ENCODE peak calls at places on chromosomes 1 and 21, in five cellular contexts. One of them, this sample, is unnamed.

GRCh38 chr1:92169161-92169560 is 48.6 kb upstream of the C1orf146 start:
- DNase-seq in amygdala: no peak
- DNase-seq in foreskin fibroblast: no peak
- DNase-seq in activated CD4-positive, alpha-beta T cell treated with anti-CD3 and anti-CD28 coated beads for 36 hours: no peak
- DNase-seq in IMR-90: no peak
- DNase-seq in this sample: no peak

GRCh38 chr1:201447911-201448871 is 20.8 kb downstream of the PHLDA3 start:
- DNase-seq in amygdala: peak
- DNase-seq in foreskin fibroblast: peak
- DNase-seq in activated CD4-positive, alpha-beta T cell treated with anti-CD3 and anti-CD28 coated beads for 36 hours: peak
- DNase-seq in IMR-90: peak
- DNase-seq in this sample: peak

GRCh38 chr21:31316488-31317169 is 27.4 kb downstream of the TIAM1 start:
- DNase-seq in amygdala: no peak
- DNase-seq in foreskin fibroblast: peak
- DNase-seq in activated CD4-positive, alpha-beta T cell treated with anti-CD3 and anti-CD28 coated beads for 36 hours: no peak
- DNase-seq in IMR-90: peak
- DNase-seq in this sample: no peak

GRCh38 chr21:42319851-42320602 is 4.8 kb upstream of the TFF3 start:
- DNase-seq in amygdala: no peak
- DNase-seq in foreskin fibroblast: no peak
- DNase-seq in activated CD4-positive, alpha-beta T cell treated with anti-CD3 and anti-CD28 coated beads for 36 hours: no peak
- DNase-seq in IMR-90: no peak
- DNase-seq in this sample: no peak

GRCh38 chr1:32742956-32743355 is 40.4 kb upstream of the SYNC start:
- DNase-seq in amygdala: no peak
- DNase-seq in foreskin fibroblast: no peak
- DNase-seq in activated CD4-positive, alpha-beta T cell treated with anti-CD3 and anti-CD28 coated beads for 36 hours: no peak
- DNase-seq in IMR-90: no peak
- DNase-seq in this sample: no peak

GRCh38 chr1:81446006-81446669 is 354.6 kb upstream of the ADGRL2 start:
- DNase-seq in amygdala: no peak
- DNase-seq in foreskin fibroblast: no peak
- DNase-seq in activated CD4-positive, alpha-beta T cell treated with anti-CD3 and anti-CD28 coated beads for 36 hours: no peak
- DNase-seq in IMR-90: no peak
- DNase-seq in this sample: no peak

GRCh38 chr1:10508511-10508951 is 33.8 kb downstream of the PEX14 start:
- DNase-seq in amygdala: no peak
- DNase-seq in foreskin fibroblast: no peak
- DNase-seq in activated CD4-positive, alpha-beta T cell treated with anti-CD3 and anti-CD28 coated beads for 36 hours: no peak
- DNase-seq in IMR-90: peak
- DNase-seq in this sample: peak

GRCh38 chr1:239386453-239387303 is at the start of gene CHRM3:
- DNase-seq in amygdala: peak
- DNase-seq in foreskin fibroblast: peak
- DNase-seq in activated CD4-positive, alpha-beta T cell treated with anti-CD3 and anti-CD28 coated beads for 36 hours: peak
- DNase-seq in IMR-90: no peak
- DNase-seq in this sample: no peak

GRCh38 chr1:5954964-5955363 is 37.3 kb downstream of the NPHP4 start:
- DNase-seq in amygdala: no peak
- DNase-seq in foreskin fibroblast: no peak
- DNase-seq in activated CD4-positive, alpha-beta T cell treated with anti-CD3 and anti-CD28 coated beads for 36 hours: no peak
- DNase-seq in IMR-90: no peak
- DNase-seq in this sample: no peak

GRCh38 chr1:225368036-225368552 is 59.7 kb downstream of the LBR start:
- DNase-seq in amygdala: no peak
- DNase-seq in foreskin fibroblast: no peak
- DNase-seq in activated CD4-positive, alpha-beta T cell treated with anti-CD3 and anti-CD28 coated beads for 36 hours: no peak
- DNase-seq in IMR-90: no peak
- DNase-seq in this sample: no peak

GRCh38 chr1:232393010-232393833 is 236.7 kb downstream of the SIPA1L2 start:
- DNase-seq in amygdala: no peak
- DNase-seq in foreskin fibroblast: no peak
- DNase-seq in activated CD4-positive, alpha-beta T cell treated with anti-CD3 and anti-CD28 coated beads for 36 hours: no peak
- DNase-seq in IMR-90: peak
- DNase-seq in this sample: no peak

GRCh38 chr1:243968413-243968812 is 82.7 kb upstream of the ZBTB18 start:
- DNase-seq in amygdala: no peak
- DNase-seq in foreskin fibroblast: peak
- DNase-seq in activated CD4-positive, alpha-beta T cell treated with anti-CD3 and anti-CD28 coated beads for 36 hours: no peak
- DNase-seq in IMR-90: peak
- DNase-seq in this sample: peak

GRCh38 chr1:6587261-6588005 is 7.6 kb downstream of the ZBTB48 start:
- DNase-seq in amygdala: peak
- DNase-seq in foreskin fibroblast: peak
- DNase-seq in activated CD4-positive, alpha-beta T cell treated with anti-CD3 and anti-CD28 coated beads for 36 hours: no peak
- DNase-seq in IMR-90: no peak
- DNase-seq in this sample: no peak

GRCh38 chr1:183472488-183473285 is at the start of gene SMG7:
- DNase-seq in amygdala: no peak
- DNase-seq in foreskin fibroblast: no peak
- DNase-seq in activated CD4-positive, alpha-beta T cell treated with anti-CD3 and anti-CD28 coated beads for 36 hours: peak
- DNase-seq in IMR-90: peak
- DNase-seq in this sample: peak

GRCh38 chr1:62621907-62622306 is 24.6 kb downstream of the ANGPTL3 start:
- DNase-seq in amygdala: no peak
- DNase-seq in foreskin fibroblast: peak
- DNase-seq in activated CD4-positive, alpha-beta T cell treated with anti-CD3 and anti-CD28 coated beads for 36 hours: no peak
- DNase-seq in IMR-90: peak
- DNase-seq in this sample: peak

GRCh38 chr21:37868896-37869295 is 47.4 kb downstream of the KCNJ6 start:
- DNase-seq in amygdala: no peak
- DNase-seq in foreskin fibroblast: peak
- DNase-seq in activated CD4-positive, alpha-beta T cell treated with anti-CD3 and anti-CD28 coated beads for 36 hours: no peak
- DNase-seq in IMR-90: peak
- DNase-seq in this sample: peak

GRCh38 chr1:30786264-30786991 is 28.9 kb upstream of the LAPTM5 start:
- DNase-seq in amygdala: peak
- DNase-seq in foreskin fibroblast: no peak
- DNase-seq in activated CD4-positive, alpha-beta T cell treated with anti-CD3 and anti-CD28 coated beads for 36 hours: no peak
- DNase-seq in IMR-90: no peak
- DNase-seq in this sample: no peak

GRCh38 chr21:41170442-41170841 is 2.5 kb downstream of the BACE2 start:
- DNase-seq in amygdala: no peak
- DNase-seq in foreskin fibroblast: peak
- DNase-seq in activated CD4-positive, alpha-beta T cell treated with anti-CD3 and anti-CD28 coated beads for 36 hours: peak
- DNase-seq in IMR-90: peak
- DNase-seq in this sample: no peak

GRCh38 chr1:192512426-192513125 is 63.0 kb upstream of the RGS1 start:
- DNase-seq in amygdala: no peak
- DNase-seq in foreskin fibroblast: no peak
- DNase-seq in activated CD4-positive, alpha-beta T cell treated with anti-CD3 and anti-CD28 coated beads for 36 hours: no peak
- DNase-seq in IMR-90: no peak
- DNase-seq in this sample: no peak

GRCh38 chr1:164611754-164612642 is 53.0 kb downstream of the PBX1 start:
- DNase-seq in amygdala: no peak
- DNase-seq in foreskin fibroblast: peak
- DNase-seq in activated CD4-positive, alpha-beta T cell treated with anti-CD3 and anti-CD28 coated beads for 36 hours: no peak
- DNase-seq in IMR-90: peak
- DNase-seq in this sample: no peak

GRCh38 chr21:45280178-45280821 is 7.4 kb downstream of the POFUT2 start:
- DNase-seq in amygdala: no peak
- DNase-seq in foreskin fibroblast: no peak
- DNase-seq in activated CD4-positive, alpha-beta T cell treated with anti-CD3 and anti-CD28 coated beads for 36 hours: no peak
- DNase-seq in IMR-90: no peak
- DNase-seq in this sample: no peak

GRCh38 chr1:246588322-246588721 is 22.1 kb downstream of the CNST start:
- DNase-seq in amygdala: no peak
- DNase-seq in foreskin fibroblast: peak
- DNase-seq in activated CD4-positive, alpha-beta T cell treated with anti-CD3 and anti-CD28 coated beads for 36 hours: no peak
- DNase-seq in IMR-90: peak
- DNase-seq in this sample: peak

GRCh38 chr1:8486047-8486446 is 168.1 kb downstream of the SLC45A1 start:
- DNase-seq in amygdala: no peak
- DNase-seq in foreskin fibroblast: no peak
- DNase-seq in activated CD4-positive, alpha-beta T cell treated with anti-CD3 and anti-CD28 coated beads for 36 hours: no peak
- DNase-seq in IMR-90: no peak
- DNase-seq in this sample: no peak

GRCh38 chr1:226216056-226216455 is 7.4 kb upstream of the MIXL1 start:
- DNase-seq in amygdala: no peak
- DNase-seq in foreskin fibroblast: no peak
- DNase-seq in activated CD4-positive, alpha-beta T cell treated with anti-CD3 and anti-CD28 coated beads for 36 hours: no peak
- DNase-seq in IMR-90: no peak
- DNase-seq in this sample: no peak

GRCh38 chr1:43711049-43711448 is 3.7 kb downstream of the ST3GAL3 start:
- DNase-seq in amygdala: no peak
- DNase-seq in foreskin fibroblast: peak
- DNase-seq in activated CD4-positive, alpha-beta T cell treated with anti-CD3 and anti-CD28 coated beads for 36 hours: no peak
- DNase-seq in IMR-90: peak
- DNase-seq in this sample: peak

GRCh38 chr1:159826436-159827101 is at the start of gene SLAMF8:
- DNase-seq in amygdala: no peak
- DNase-seq in foreskin fibroblast: no peak
- DNase-seq in activated CD4-positive, alpha-beta T cell treated with anti-CD3 and anti-CD28 coated beads for 36 hours: peak
- DNase-seq in IMR-90: no peak
- DNase-seq in this sample: no peak

GRCh38 chr1:55156093-55156492 is 59.1 kb downstream of the USP24 start:
- DNase-seq in amygdala: no peak
- DNase-seq in foreskin fibroblast: no peak
- DNase-seq in activated CD4-positive, alpha-beta T cell treated with anti-CD3 and anti-CD28 coated beads for 36 hours: no peak
- DNase-seq in IMR-90: peak
- DNase-seq in this sample: no peak

This sample was measured in HCEC 1CT.